ENCODE peak calls at places on chromosomes 12 and 14, in nine cellular contexts. F is transverse colon, I is SK-N-SH, B is suprapubic skin, G is stomach, V is sigmoid colon, E is HCT116, Y is HepG2, J is GM23338. X is an unnamed sample. For H3K4me1, the result is how much of the 10 kb centered on the place peaks cover.

GRCh38 chr12:3199551-3200031 is 122.4 kb downstream of the TSPAN9 start:
- DNase-seq in F (no peak), I (peak), B (no peak), G (no peak), V (no peak), E (no peak), Y (no peak), J (peak), X (no peak)

GRCh38 chr12:107912421-107913004 is 138.0 kb downstream of the ASCL4 start:
- DNase-seq in F (peak), I (peak), B (no peak), G (peak), V (peak), E (peak), Y (no peak), J (peak), X (no peak)

GRCh38 chr12:31031951-31032335 is 41.7 kb upstream of the DDX11 start:
- DNase-seq in F (no peak), I (no peak), B (no peak), G (no peak), V (no peak), E (no peak), Y (no peak), J (no peak), X (no peak)

GRCh38 chr12:13243516-13244070 is 47.1 kb downstream of the EMP1 start:
- DNase-seq in F (no peak), I (no peak), B (no peak), G (no peak), V (no peak), E (no peak), Y (no peak), J (no peak), X (no peak)

GRCh38 chr14:67784244-67784823 is 32.1 kb downstream of the ZFYVE26 start:
- DNase-seq in F (no peak), I (no peak), B (no peak), G (no peak), V (no peak), E (no peak), Y (peak), J (no peak), X (no peak)

GRCh38 chr12:51815571-51815970 is 32.9 kb downstream of the FIGNL2 start:
- DNase-seq in F (no peak), I (no peak), B (no peak), G (no peak), V (no peak), E (no peak), Y (no peak), J (peak), X (no peak)

GRCh38 chr12:124302241-124302806 is 7.4 kb downstream of the RFLNA start:
- DNase-seq in F (no peak), I (no peak), B (no peak), G (no peak), V (no peak), E (no peak), Y (no peak), J (no peak), X (no peak)

GRCh38 chr12:39605501-39605900 is 14.1 kb downstream of the ABCD2 start:
- DNase-seq in F (no peak), I (no peak), B (no peak), G (no peak), V (no peak), E (peak), Y (no peak), J (no peak), X (no peak)

GRCh38 chr14:60561845-60562746 is 53.1 kb downstream of the SIX6 start:
- DNase-seq in F (peak), I (peak), B (no peak), G (peak), V (peak), E (peak), Y (peak), J (peak), X (peak)

GRCh38 chr12:80189241-80189640 is 89.9 kb downstream of the OTOGL start:
- DNase-seq in F (no peak), I (no peak), B (no peak), G (no peak), V (no peak), E (no peak), Y (no peak), J (no peak), X (no peak)

GRCh38 chr14:36293824-36294223 is 26.6 kb downstream of the MBIP start:
- DNase-seq in F (no peak), I (no peak), B (no peak), G (no peak), V (no peak), E (no peak), Y (peak), J (no peak), X (no peak)

GRCh38 chr14:89340200-89340667 is 76.8 kb downstream of the FOXN3 start:
- DNase-seq in F (no peak), I (no peak), B (no peak), G (no peak), V (no peak), E (no peak), Y (peak), J (no peak), X (no peak)

GRCh38 chr12:52539024-52539820 is 13.7 kb downstream of the KRT71 start:
- DNase-seq in F (no peak), I (no peak), B (no peak), G (no peak), V (no peak), E (no peak), Y (no peak), J (no peak), X (no peak)

GRCh38 chr12:124147030-124147429 is 147.9 kb upstream of the RFLNA start:
- DNase-seq in F (no peak), I (no peak), B (no peak), G (no peak), V (no peak), E (no peak), Y (no peak), J (no peak), X (no peak)

GRCh38 chr14:54603362-54603761 is 36.4 kb downstream of the SAMD4A start:
- DNase-seq in F (no peak), I (no peak), B (no peak), G (no peak), V (no peak), E (no peak), Y (no peak), J (no peak), X (no peak)

GRCh38 chr12:44377443-44378160 is 498.5 kb downstream of the NELL2 start:
- DNase-seq in F (no peak), I (no peak), B (no peak), G (no peak), V (no peak), E (no peak), Y (no peak), J (no peak), X (no peak)

GRCh38 chr12:1122803-1123202 is 131.8 kb downstream of the ERC1 start:
- DNase-seq in F (no peak), I (peak), B (no peak), G (no peak), V (no peak), E (no peak), Y (no peak), J (no peak), X (no peak)

GRCh38 chr12:15603461-15604085 is 185.6 kb downstream of the EPS8 start:
- DNase-seq in F (no peak), I (no peak), B (no peak), G (no peak), V (no peak), E (no peak), Y (peak), J (no peak), X (no peak)

DNA sequence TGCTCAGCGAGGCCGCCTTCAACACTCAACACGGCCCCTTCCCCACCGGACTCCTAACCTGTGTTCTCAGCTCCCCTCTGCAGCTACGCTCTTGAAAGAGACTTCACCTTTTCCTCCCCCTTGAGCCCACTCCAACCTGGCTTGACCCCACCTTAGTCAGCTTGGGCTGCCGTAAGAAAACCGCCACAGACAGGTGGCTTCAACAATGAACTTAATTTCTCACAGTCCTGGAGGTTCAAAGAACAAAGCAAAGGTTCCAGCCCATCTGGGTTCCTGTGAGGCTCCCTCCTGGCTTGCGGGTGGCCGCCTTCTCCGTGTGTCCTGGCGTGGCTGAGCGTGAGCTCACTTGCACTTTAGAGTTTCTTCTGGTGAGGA is 138.7 kb downstream of the CALM1 start:
- DNase-seq in F (no peak), I (no peak), B (no peak), G (no peak), V (no peak), E (no peak), Y (no peak), J (no peak), X (no peak)
- H3K4me1 ChIP-seq in F (under half), I (under half), B (under half), G (under half), V (under half), E (under half), Y (under half), J (under half), X (under half)

GRCh38 chr12:64390275-64390851 is at the start of gene C12orf56:
- DNase-seq in F (peak), I (no peak), B (no peak), G (no peak), V (no peak), E (no peak), Y (no peak), J (peak), X (no peak)
- TF ChIP-seq POLR2AphosphoS5 in F (no peak), I (no peak), B (no peak), G (no peak), V (no peak), E (no peak), Y (no peak), J (peak), X (peak)

GRCh38 chr12:116196752-116197718 is 80.5 kb downstream of the MED13L start:
- DNase-seq in F (no peak), I (peak), B (no peak), G (no peak), V (no peak), E (no peak), Y (no peak), J (no peak), X (no peak)
- H3K4me1 ChIP-seq in F (under half), I (under half), B (half or more), G (half or more), V (half or more), E (under half), Y (under half), J (under half), X (under half)

DNA sequence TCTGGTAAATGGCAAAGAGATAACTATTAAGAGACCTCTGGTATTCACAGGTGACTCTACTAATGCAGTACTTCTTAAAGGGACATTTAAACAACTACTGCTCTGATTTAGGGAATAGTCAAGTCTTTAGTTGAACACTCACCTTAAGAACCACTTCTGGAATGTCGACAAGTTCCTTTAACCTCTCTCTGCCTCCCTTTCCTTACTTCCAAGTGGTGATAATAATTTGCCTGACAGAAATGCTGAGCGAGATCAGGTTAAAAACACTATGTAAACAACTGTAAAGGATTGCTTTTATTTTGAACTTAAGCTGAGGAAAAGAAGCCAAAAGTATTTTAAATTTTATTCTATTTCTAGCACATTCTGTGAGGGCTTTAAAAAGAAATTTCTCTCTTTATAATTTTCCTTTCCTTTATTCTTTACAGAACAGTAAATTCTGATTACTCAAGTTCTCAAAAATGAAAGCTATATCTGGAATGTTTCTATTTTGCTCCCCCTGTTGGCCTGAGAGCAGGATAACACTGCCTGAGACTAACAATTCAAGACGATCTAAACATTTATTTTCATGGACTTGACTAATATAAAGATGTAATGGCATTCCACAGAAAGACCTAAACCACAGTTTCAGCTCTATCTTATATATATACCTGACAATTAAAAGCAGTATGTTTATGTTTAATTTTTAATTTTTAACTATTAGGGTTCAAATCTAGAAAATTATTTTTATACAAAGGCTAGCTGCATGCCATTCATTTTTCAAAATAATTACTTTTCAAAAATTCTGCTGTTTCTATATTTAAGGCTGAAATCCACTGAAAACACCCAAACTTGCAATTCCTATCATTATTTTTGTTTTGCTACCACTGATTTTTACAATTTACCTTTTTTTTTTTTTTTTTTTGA is 29.2 kb downstream of the ZCCHC8 start:
- DNase-seq in F (no peak), I (peak), B (no peak), G (peak), V (no peak), E (peak), Y (peak), J (peak), X (no peak)
- TF ChIP-seq POLR2AphosphoS5 in F (no peak), I (peak), B (no peak), G (peak), V (no peak), E (no peak), Y (no peak), J (no peak), X (no peak)

DNA sequence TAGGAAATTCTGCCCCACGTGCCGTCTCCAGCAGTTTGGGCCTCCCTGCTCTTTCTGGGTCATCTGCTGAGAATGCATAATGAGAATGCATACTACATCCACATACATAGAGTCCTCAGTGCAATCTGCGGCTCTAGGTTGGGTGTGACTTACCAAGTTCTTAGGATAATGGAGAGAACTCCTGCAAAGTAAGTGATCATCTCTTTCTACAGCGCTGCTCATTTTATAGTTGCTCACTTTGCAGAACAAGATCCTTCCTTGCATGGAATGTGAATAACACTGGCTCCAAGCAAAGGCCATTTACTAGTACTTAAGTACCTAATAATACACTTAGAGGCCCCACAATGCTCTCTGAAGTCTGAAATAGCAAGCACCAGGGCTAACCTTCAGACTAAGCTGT is 12.2 kb downstream of the AQP6 start:
- DNase-seq in F (no peak), I (no peak), B (no peak), G (no peak), V (no peak), E (no peak), Y (no peak), J (no peak), X (no peak)
- H3K4me1 ChIP-seq in F (under half), I (half or more), B (under half), G (under half), V (under half), E (under half), Y (half or more), J (under half), X (under half)

GRCh38 chr12:54371328-54372112 is 7.2 kb upstream of the GPR84 start:
- DNase-seq in F (no peak), I (peak), B (peak), G (no peak), V (peak), E (no peak), Y (no peak), J (no peak), X (no peak)

GRCh38 chr12:54370218-54370730 is 6.0 kb upstream of the GPR84 start:
- DNase-seq in F (peak), I (peak), B (peak), G (peak), V (peak), E (no peak), Y (no peak), J (peak), X (no peak)

GRCh38 chr12:54368016-54368708 is 3.9 kb upstream of the GPR84 start:
- DNase-seq in F (no peak), I (no peak), B (no peak), G (no peak), V (no peak), E (no peak), Y (no peak), J (no peak), X (no peak)

GRCh38 chr12:54369597-54370217 is 5.4 kb upstream of the GPR84 start:
- DNase-seq in F (no peak), I (no peak), B (no peak), G (no peak), V (no peak), E (no peak), Y (no peak), J (no peak), X (no peak)

GRCh38 chr12:54368709-54369596 is 4.7 kb upstream of the GPR84 start:
- DNase-seq in F (peak), I (peak), B (peak), G (peak), V (peak), E (peak), Y (peak), J (peak), X (peak)
- TF ChIP-seq POLR2AphosphoS5 in F (peak), I (peak), B (no peak), G (peak), V (no peak), E (no peak), Y (no peak), J (no peak), X (no peak)

X was measured in Panc1.